ENCODE peak calls at places on chromosomes 5 and 9, in nine cellular contexts. K, M, Y, O, R, W, L, J and B are unnamed samples.

GRCh38 chr5:9861664-9862256 is 231.6 kb upstream of the TAS2R1 start:
- DNase-seq in K (no peak), M (no peak), Y (no peak), O (no peak), R (no peak), W (no peak), L (no peak), J (no peak), B (no peak)

GRCh38 chr5:168291281-168291960 is at the start of gene WWC1:
- DNase-seq in K (no peak), M (no peak), Y (peak), O (peak), R (peak), W (no peak), L (peak), J (peak), B (peak)

GRCh38 chr5:124596595-124597388 is 149.6 kb downstream of the ZNF608 start:
- DNase-seq in K (no peak), M (no peak), Y (peak), O (no peak), R (no peak), W (peak), L (peak), J (no peak), B (peak)

GRCh38 chr9:137798142-137798541 is 79.4 kb upstream of the CACNA1B start:
- DNase-seq in K (no peak), M (no peak), Y (no peak), O (no peak), R (no peak), W (no peak), L (no peak), J (no peak), B (no peak)

GRCh38 chr5:143543358-143544255 is 140.1 kb upstream of the NR3C1 start:
- DNase-seq in K (no peak), M (no peak), Y (peak), O (no peak), R (no peak), W (peak), L (peak), J (no peak), B (peak)

GRCh38 chr9:21104787-21105186 is 27.0 kb upstream of the IFNB1 start:
- DNase-seq in K (no peak), M (no peak), Y (no peak), O (no peak), R (no peak), W (no peak), L (no peak), J (no peak), B (no peak)

GRCh38 chr5:172451771-172452197 is 2.5 kb downstream of the SH3PXD2B start:
- DNase-seq in K (no peak), M (peak), Y (peak), O (no peak), R (no peak), W (peak), L (peak), J (peak), B (peak)

GRCh38 chr9:9170735-9171134 is 1371.2 kb upstream of the DMAC1 start:
- DNase-seq in K (no peak), M (no peak), Y (no peak), O (no peak), R (no peak), W (no peak), L (no peak), J (no peak), B (no peak)

GRCh38 chr5:15500326-15500958 is 462 bp downstream of the FBXL7 start:
- DNase-seq in K (peak), M (peak), Y (peak), O (peak), R (no peak), W (peak), L (peak), J (peak), B (no peak)

GRCh38 chr9:101639301-101639700 is 44.5 kb upstream of the PPP3R2 start:
- DNase-seq in K (no peak), M (no peak), Y (peak), O (no peak), R (no peak), W (no peak), L (no peak), J (no peak), B (no peak)

GRCh38 chr5:95938766-95939165 is 22.9 kb downstream of the ELL2 start:
- DNase-seq in K (no peak), M (no peak), Y (no peak), O (no peak), R (no peak), W (no peak), L (no peak), J (no peak), B (no peak)

GRCh38 chr9:137168907-137169763 is 716 bp downstream of the LRRC26 start:
- DNase-seq in K (no peak), M (no peak), Y (peak), O (peak), R (no peak), W (peak), L (peak), J (peak), B (peak)

GRCh38 chr5:11904270-11904906 is at the start of gene CTNND2:
- DNase-seq in K (no peak), M (no peak), Y (peak), O (peak), R (no peak), W (peak), L (no peak), J (peak), B (peak)

GRCh38 chr9:130780865-130781504 is 54.1 kb upstream of the ABL1 start:
- DNase-seq in K (peak), M (peak), Y (peak), O (no peak), R (no peak), W (peak), L (peak), J (no peak), B (peak)

GRCh38 chr9:4615251-4615650 is 46.8 kb upstream of the PLPP6 start:
- DNase-seq in K (no peak), M (no peak), Y (peak), O (no peak), R (no peak), W (peak), L (peak), J (no peak), B (peak)

DNA sequence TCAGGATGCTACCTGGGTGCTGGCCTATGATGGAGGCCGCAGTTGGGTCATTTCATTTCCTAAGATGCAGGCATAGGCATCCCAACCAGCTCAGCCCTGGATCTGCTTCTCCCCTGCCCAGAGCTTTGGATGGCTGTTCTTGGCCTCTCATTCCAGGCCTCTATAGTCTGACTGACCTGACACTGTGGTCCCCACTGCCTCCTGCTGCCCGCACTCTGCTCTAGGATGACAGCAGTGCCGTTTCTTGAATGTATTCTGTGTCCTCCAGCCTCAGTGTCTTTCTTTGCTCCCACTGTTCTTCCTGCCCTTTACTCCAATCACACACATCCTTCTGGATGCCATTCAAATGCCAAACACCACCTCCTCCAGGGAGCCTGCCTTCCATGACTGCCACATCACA is 235.7 kb downstream of the HSPA4 start:
- DNase-seq in K (no peak), M (no peak), Y (peak), O (no peak), R (peak), W (peak), L (no peak), J (peak), B (peak)
- TF ChIP-seq CTCF in K (no peak), M (no peak), Y (peak), O (no peak), R (peak), W (peak), L (peak), J (peak), B (peak)

GRCh38 chr9:70428781-70429180 is 14.3 kb upstream of the KLF9 start:
- DNase-seq in K (no peak), M (no peak), Y (peak), O (no peak), R (no peak), W (no peak), L (no peak), J (no peak), B (peak)

GRCh38 chr9:70422371-70423043 is 8.1 kb upstream of the KLF9 start:
- DNase-seq in K (no peak), M (no peak), Y (no peak), O (no peak), R (no peak), W (no peak), L (no peak), J (no peak), B (no peak)

GRCh38 chr9:70425192-70425591 is 10.7 kb upstream of the KLF9 start:
- DNase-seq in K (no peak), M (no peak), Y (no peak), O (no peak), R (no peak), W (no peak), L (no peak), J (no peak), B (no peak)

GRCh38 chr9:70429899-70430298 is 15.4 kb upstream of the KLF9 start:
- DNase-seq in K (no peak), M (no peak), Y (no peak), O (no peak), R (no peak), W (no peak), L (no peak), J (no peak), B (no peak)

GRCh38 chr9:70427161-70427945 is 12.9 kb upstream of the KLF9 start:
- DNase-seq in K (no peak), M (no peak), Y (peak), O (no peak), R (no peak), W (no peak), L (no peak), J (no peak), B (no peak)
- TF ChIP-seq CTCF in K (no peak), M (no peak), Y (peak), O (no peak), R (no peak), W (peak), L (no peak), J (no peak), B (no peak)

DNA sequence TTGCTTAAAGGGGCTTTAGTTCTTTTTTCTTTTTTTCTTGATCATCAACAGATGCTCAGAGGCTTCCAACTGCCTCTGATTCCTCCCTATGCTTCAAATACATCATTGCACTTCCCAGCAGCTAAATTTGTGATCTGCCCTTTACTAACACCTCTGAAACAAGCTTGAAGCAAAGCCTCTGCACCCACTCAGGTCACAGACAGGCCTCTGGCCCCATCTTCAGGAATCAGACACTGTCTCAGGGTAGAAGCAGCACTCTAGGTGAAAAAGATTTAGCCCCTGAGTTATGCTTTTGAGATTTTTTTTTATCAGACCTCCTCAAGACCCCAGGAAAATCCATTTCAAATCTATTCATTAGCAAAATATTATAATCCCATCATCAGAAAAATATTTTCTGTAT is 91.5 kb downstream of the MAMDC2 start:
- DNase-seq in K (no peak), M (no peak), Y (peak), O (no peak), R (no peak), W (no peak), L (no peak), J (no peak), B (no peak)
- TF ChIP-seq CTCF in K (no peak), M (no peak), Y (no peak), O (no peak), R (no peak), W (no peak), L (peak), J (no peak), B (no peak)

DNA sequence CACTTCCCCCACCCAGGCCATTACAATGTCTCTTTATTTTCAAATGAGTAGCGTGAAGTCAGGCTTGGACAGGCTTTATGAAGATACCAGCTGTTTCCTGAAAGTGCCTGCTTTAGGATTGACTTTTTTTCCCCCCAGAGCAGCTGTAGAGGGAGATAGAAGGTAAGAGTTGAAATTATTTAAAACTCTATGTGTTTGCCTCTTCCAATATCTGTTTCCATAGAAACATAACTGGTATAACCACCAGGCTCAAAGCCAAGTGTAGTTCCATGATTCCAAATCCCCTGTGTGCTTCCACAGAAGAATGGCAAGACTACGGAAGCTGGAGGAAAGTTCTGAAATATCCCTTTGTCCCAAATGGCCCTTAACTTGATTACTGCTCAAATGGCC is 87.4 kb upstream of the TBC1D2 start:
- DNase-seq in K (no peak), M (no peak), Y (no peak), O (no peak), R (no peak), W (no peak), L (no peak), J (no peak), B (no peak)
- TF ChIP-seq CTCF in K (no peak), M (no peak), Y (no peak), O (no peak), R (no peak), W (no peak), L (no peak), J (no peak), B (no peak)

GRCh38 chr5:178436326-178436940 is 153.8 kb downstream of the COL23A1 start:
- DNase-seq in K (no peak), M (no peak), Y (no peak), O (no peak), R (no peak), W (no peak), L (peak), J (no peak), B (no peak)
- TF ChIP-seq CTCF in K (no peak), M (no peak), Y (no peak), O (no peak), R (no peak), W (no peak), L (no peak), J (no peak), B (no peak)